ENCODE peak calls at places on chromosomes 11 and 22, in eight cellular contexts. U, X, V, M, R, H, W and B are unnamed samples.
A peak's percentile ranks its signal among the peaks of the same experiment; 100 is the strongest.

GRCh38 chr11:125263268-125263790 is 98.8 kb downstream of the PKNOX2 start:
- DNase-seq in U (no peak), X (peak; percentile 100), V (peak; percentile 72), M (peak; percentile 95), R (peak; percentile 99), H (no peak), W (no peak), B (no peak)

GRCh38 chr11:32571039-32571438 is 12.6 kb upstream of the EIF3M start:
- DNase-seq in U (no peak), X (no peak), V (no peak), M (no peak), R (no peak), H (no peak), W (no peak), B (no peak)

GRCh38 chr11:7278314-7278917 is 26.7 kb downstream of the SYT9 start:
- DNase-seq in U (no peak), X (peak; percentile 40), V (peak; percentile 47), M (no peak), R (peak; percentile 57), H (peak; percentile 49), W (peak; percentile 7), B (peak; percentile 38)

GRCh38 chr11:102802341-102802740 is 4.4 kb upstream of the MMP1 start:
- DNase-seq in U (no peak), X (peak; percentile 88), V (no peak), M (no peak), R (peak; percentile 83), H (no peak), W (no peak), B (no peak)

GRCh38 chr11:119381186-119381988 is at the start of gene USP2:
- DNase-seq in U (peak; percentile 98), X (peak; percentile 95), V (peak; percentile 100), M (peak; percentile 99), R (peak; percentile 96), H (peak; percentile 93), W (peak; percentile 97), B (peak; percentile 94)

GRCh38 chr22:23012081-23012622 is 58.2 kb upstream of the GNAZ start:
- DNase-seq in U (no peak), X (no peak), V (no peak), M (no peak), R (no peak), H (peak; percentile 53), W (peak; percentile 80), B (peak; percentile 27)

GRCh38 chr22:46092646-46093410 is 57.5 kb upstream of the PPARA start:
- DNase-seq in U (peak; percentile 35), X (no peak), V (no peak), M (peak; percentile 67), R (no peak), H (no peak), W (no peak), B (no peak)

GRCh38 chr11:4018641-4019040 is 76.0 kb upstream of the RRM1 start:
- DNase-seq in U (no peak), X (no peak), V (no peak), M (no peak), R (no peak), H (no peak), W (no peak), B (no peak)

GRCh38 chr22:27133951-27134664 is 476.7 kb downstream of the MIAT start:
- DNase-seq in U (no peak), X (peak; percentile 93), V (no peak), M (no peak), R (peak; percentile 82), H (peak; percentile 30), W (peak; percentile 47), B (peak; percentile 44)

GRCh38 chr11:14267861-14268635 is 90.9 kb downstream of the RRAS2 start:
- DNase-seq in U (no peak), X (peak; percentile 24), V (no peak), M (no peak), R (no peak), H (no peak), W (no peak), B (no peak)

GRCh38 chr11:93820847-93821246 is 29.6 kb downstream of the VSTM5 start:
- DNase-seq in U (no peak), X (no peak), V (no peak), M (no peak), R (no peak), H (no peak), W (no peak), B (no peak)

GRCh38 chr11:43925932-43926505 is 16.4 kb upstream of the C11orf96 start:
- DNase-seq in U (no peak), X (no peak), V (no peak), M (no peak), R (no peak), H (no peak), W (no peak), B (no peak)

GRCh38 chr11:96228911-96229310 is 114.1 kb downstream of the MAML2 start:
- DNase-seq in U (no peak), X (no peak), V (no peak), M (no peak), R (peak; percentile 76), H (no peak), W (no peak), B (no peak)

GRCh38 chr11:12167098-12167999 is 57.0 kb downstream of the MICAL2 start:
- DNase-seq in U (no peak), X (peak; percentile 94), V (no peak), M (no peak), R (peak; percentile 90), H (no peak), W (peak; percentile 33), B (no peak)

GRCh38 chr11:70739091-70739490 is 340.8 kb downstream of the CTTN start:
- DNase-seq in U (peak; percentile 17), X (no peak), V (no peak), M (peak; percentile 45), R (no peak), H (no peak), W (no peak), B (no peak)

DNA sequence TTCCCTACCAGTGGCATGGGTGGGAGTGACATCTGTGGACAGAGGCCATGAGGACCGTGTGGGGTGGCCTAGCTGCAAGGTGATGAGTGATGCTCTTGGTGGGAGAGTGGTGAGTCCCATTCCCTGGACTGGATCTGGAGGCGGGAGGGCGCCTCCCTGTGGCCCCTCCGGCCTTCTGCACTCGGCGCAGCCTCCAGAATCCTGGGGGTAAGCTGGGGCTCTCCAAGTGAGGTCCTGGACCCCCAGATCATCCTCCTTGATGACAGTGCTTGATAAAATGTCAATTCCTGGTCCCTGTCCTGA is 32.3 kb upstream of the PRR5 start:
- DNase-seq in U (no peak), X (no peak), V (peak; percentile 54), M (peak; percentile 67), R (peak; percentile 37), H (no peak), W (peak; percentile 30), B (no peak)
- TF ChIP-seq CTCF in U (peak; percentile 12), X (peak; percentile 55), V (peak; percentile 48), M (no peak), R (peak; percentile 49), H (no peak), W (peak; percentile 52), B (peak; percentile 40)

DNA sequence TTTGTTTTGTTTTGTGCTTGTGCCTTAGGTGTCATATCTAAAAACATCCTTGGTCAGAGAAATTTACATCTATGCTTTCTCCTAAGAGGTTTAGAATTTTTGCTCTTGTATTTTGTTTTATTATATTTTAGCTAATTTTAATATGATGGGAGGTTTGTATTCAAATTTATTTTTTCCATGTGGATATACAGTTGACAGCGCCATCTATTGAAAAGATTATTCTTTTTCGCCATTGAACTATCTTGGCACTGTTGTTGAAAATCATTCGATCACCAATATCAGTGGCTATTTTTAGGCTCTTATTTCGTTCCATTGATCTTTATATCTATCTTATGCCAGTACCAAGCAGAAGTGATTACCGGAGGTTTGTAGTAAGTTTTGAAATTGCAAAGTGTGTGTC is 510.3 kb downstream of the BRD1 start:
- DNase-seq in U (no peak), X (no peak), V (no peak), M (no peak), R (no peak), H (no peak), W (no peak), B (no peak)
- TF ChIP-seq CTCF in U (peak; percentile 10), X (no peak), V (peak; percentile 39), M (no peak), R (no peak), H (no peak), W (no peak), B (no peak)

GRCh38 chr11:2827256-2827655 is 58.3 kb downstream of the CDKN1C start:
- DNase-seq in U (peak; percentile 39), X (peak; percentile 31), V (no peak), M (peak; percentile 66), R (no peak), H (no peak), W (no peak), B (no peak)

GRCh38 chr11:2824851-2825250 is 60.7 kb downstream of the CDKN1C start:
- DNase-seq in U (peak; percentile 49), X (no peak), V (no peak), M (peak; percentile 84), R (no peak), H (no peak), W (no peak), B (no peak)

GRCh38 chr11:2826679-2827056 is 58.9 kb downstream of the CDKN1C start:
- DNase-seq in U (peak; percentile 43), X (no peak), V (no peak), M (no peak), R (no peak), H (no peak), W (no peak), B (no peak)

GRCh38 chr11:2825886-2826678 is 59.5 kb downstream of the CDKN1C start:
- DNase-seq in U (peak; percentile 56), X (peak; percentile 95), V (no peak), M (peak; percentile 90), R (peak; percentile 97), H (no peak), W (peak; percentile 40), B (no peak)

GRCh38 chr11:2825261-2825885 is 60.2 kb downstream of the CDKN1C start:
- DNase-seq in U (peak; percentile 56), X (no peak), V (no peak), M (peak; percentile 94), R (peak; percentile 69), H (no peak), W (no peak), B (no peak)
- TF ChIP-seq CTCF in U (no peak), X (no peak), V (no peak), M (no peak), R (no peak), H (no peak), W (no peak), B (no peak)

GRCh38 chr22:29727248-29727551 is 7.4 kb downstream of the CABP7 start:
- DNase-seq in U (no peak), X (no peak), V (peak; percentile 62), M (no peak), R (peak; percentile 50), H (peak; percentile 81), W (peak; percentile 47), B (peak; percentile 77)
- TF ChIP-seq CTCF in U (peak; percentile 45), X (peak; percentile 65), V (no peak), M (no peak), R (peak; percentile 44), H (no peak), W (no peak), B (peak; percentile 61)